ENCODE peak calls at places on chromosomes 16 and 17, in five cellular contexts. One of them, this sample, is unnamed.

GRCh38 chr16:67537270-67537635 is 8.6 kb downstream of the RIPOR1 start:
- DNase-seq in IMR-90: peak; percentile 36
- DNase-seq in GM12878: no peak
- DNase-seq in HCT116: no peak
- DNase-seq in K562: no peak
- DNase-seq in this sample: peak; percentile 71

GRCh38 chr16:83338941-83339340 is 468.8 kb upstream of the HSBP1 start:
- DNase-seq in IMR-90: peak; percentile 37
- DNase-seq in GM12878: no peak
- DNase-seq in HCT116: no peak
- DNase-seq in K562: no peak
- DNase-seq in this sample: no peak

GRCh38 chr16:24754543-24754942 is 25.1 kb downstream of the TNRC6A start:
- DNase-seq in IMR-90: no peak
- DNase-seq in GM12878: no peak
- DNase-seq in HCT116: no peak
- DNase-seq in K562: no peak
- DNase-seq in this sample: no peak

GRCh38 chr17:12979826-12980500 is 37.9 kb downstream of the ELAC2 start:
- DNase-seq in IMR-90: peak; percentile 48
- DNase-seq in GM12878: no peak
- DNase-seq in HCT116: no peak
- DNase-seq in K562: no peak
- DNase-seq in this sample: no peak

GRCh38 chr16:4415538-4416199 is 727 bp downstream of the CORO7 start:
- DNase-seq in IMR-90: no peak
- DNase-seq in GM12878: no peak
- DNase-seq in HCT116: no peak
- DNase-seq in K562: peak; percentile 80
- DNase-seq in this sample: no peak

GRCh38 chr17:75079023-75079373 is 8.8 kb upstream of the SLC16A5 start:
- DNase-seq in IMR-90: no peak
- DNase-seq in GM12878: no peak
- DNase-seq in HCT116: no peak
- DNase-seq in K562: no peak
- DNase-seq in this sample: no peak

GRCh38 chr17:80786887-80787286 is 204.8 kb upstream of the CHMP6 start:
- DNase-seq in IMR-90: no peak
- DNase-seq in GM12878: no peak
- DNase-seq in HCT116: no peak
- DNase-seq in K562: no peak
- DNase-seq in this sample: no peak

GRCh38 chr17:8621585-8621984 is 8.9 kb downstream of the MYH10 start:
- DNase-seq in IMR-90: peak; percentile 59
- DNase-seq in GM12878: no peak
- DNase-seq in HCT116: no peak
- DNase-seq in K562: peak; percentile 11
- DNase-seq in this sample: no peak

GRCh38 chr16:383326-384020 is 1.7 kb upstream of the PGAP6 start:
- DNase-seq in IMR-90: no peak
- DNase-seq in GM12878: peak; percentile 50
- DNase-seq in HCT116: peak; percentile 59
- DNase-seq in K562: no peak
- DNase-seq in this sample: peak; percentile 79

GRCh38 chr17:61805399-61805798 is 57.9 kb downstream of the BRIP1 start:
- DNase-seq in IMR-90: peak; percentile 74
- DNase-seq in GM12878: no peak
- DNase-seq in HCT116: peak; percentile 13
- DNase-seq in K562: no peak
- DNase-seq in this sample: no peak

GRCh38 chr17:5667871-5668270 is 83.6 kb upstream of the NLRP1 start:
- DNase-seq in IMR-90: no peak
- DNase-seq in GM12878: no peak
- DNase-seq in HCT116: peak; percentile 19
- DNase-seq in K562: peak; percentile 5
- DNase-seq in this sample: peak; percentile 47

GRCh38 chr17:75707096-75707720 is 14.1 kb upstream of the ITGB4 start:
- DNase-seq in IMR-90: no peak
- DNase-seq in GM12878: no peak
- DNase-seq in HCT116: peak; percentile 94
- DNase-seq in K562: peak; percentile 20
- DNase-seq in this sample: no peak

GRCh38 chr16:49594706-49595534 is 221.3 kb downstream of the C16orf78 start:
- DNase-seq in IMR-90: no peak
- DNase-seq in GM12878: no peak
- DNase-seq in HCT116: no peak
- DNase-seq in K562: no peak
- DNase-seq in this sample: no peak
- TF ChIP-seq CEBPB in IMR-90: no peak
- TF ChIP-seq CEBPB in GM12878: no peak
- TF ChIP-seq CEBPB in HCT116: no peak
- TF ChIP-seq CEBPB in K562: no peak
- TF ChIP-seq CEBPB in this sample: no peak

GRCh38 chr17:64458756-64459155 is 9.8 kb downstream of the MILR1 start:
- DNase-seq in IMR-90: no peak
- DNase-seq in GM12878: no peak
- DNase-seq in HCT116: no peak
- DNase-seq in K562: no peak
- DNase-seq in this sample: no peak
- H3K9ac ChIP-seq in IMR-90: no peak overlapping the region
- H3K9ac ChIP-seq in GM12878: no peak overlapping the region
- H3K9ac ChIP-seq in HCT116: peak overlapping the region; percentile 7
- H3K9ac ChIP-seq in K562: no peak overlapping the region
- H3K9ac ChIP-seq in this sample: no peak overlapping the region

GRCh38 chr17:48301002-48301401 is 129.0 kb downstream of the SKAP1 start:
- DNase-seq in IMR-90: no peak
- DNase-seq in GM12878: no peak
- DNase-seq in HCT116: no peak
- DNase-seq in K562: no peak
- DNase-seq in this sample: no peak

GRCh38 chr17:48299760-48300159 is 130.3 kb downstream of the SKAP1 start:
- DNase-seq in IMR-90: no peak
- DNase-seq in GM12878: peak; percentile 57
- DNase-seq in HCT116: no peak
- DNase-seq in K562: no peak
- DNase-seq in this sample: no peak

GRCh38 chr17:48296453-48296852 is 133.6 kb downstream of the SKAP1 start:
- DNase-seq in IMR-90: no peak
- DNase-seq in GM12878: no peak
- DNase-seq in HCT116: no peak
- DNase-seq in K562: no peak
- DNase-seq in this sample: no peak

GRCh38 chr17:48294989-48295892 is 134.8 kb downstream of the SKAP1 start:
- DNase-seq in IMR-90: no peak
- DNase-seq in GM12878: peak; percentile 47
- DNase-seq in HCT116: no peak
- DNase-seq in K562: peak; percentile 41
- DNase-seq in this sample: no peak

DNA sequence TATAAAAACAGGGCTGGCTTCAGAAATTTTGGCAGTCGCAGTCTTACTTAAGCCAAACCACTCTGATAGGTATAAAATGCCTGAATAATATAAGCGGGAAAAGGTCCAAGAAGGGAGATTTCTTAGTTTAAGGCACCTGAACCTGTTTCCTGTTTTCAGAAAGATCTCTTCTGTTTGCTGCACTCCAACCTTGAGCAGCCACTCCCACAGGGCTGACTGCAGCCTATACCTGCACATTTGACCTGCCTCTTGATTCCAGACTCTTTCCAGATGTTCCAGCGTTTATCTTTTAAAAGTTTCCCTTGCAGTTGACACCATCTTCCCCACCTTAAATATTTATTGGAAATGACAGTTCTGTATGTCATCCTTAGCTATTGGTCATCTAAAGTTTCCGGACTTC is 132.2 kb downstream of the SKAP1 start:
- DNase-seq in IMR-90: no peak
- DNase-seq in GM12878: no peak
- DNase-seq in HCT116: no peak
- DNase-seq in K562: no peak
- DNase-seq in this sample: no peak
- TF ChIP-seq CEBPB in IMR-90: no peak
- TF ChIP-seq CEBPB in GM12878: no peak
- TF ChIP-seq CEBPB in HCT116: no peak
- TF ChIP-seq CEBPB in K562: no peak
- TF ChIP-seq CEBPB in this sample: no peak

GRCh38 chr16:85170066-85171003 is 58.1 kb upstream of the CIBAR2 start:
- DNase-seq in IMR-90: no peak
- DNase-seq in GM12878: no peak
- DNase-seq in HCT116: no peak
- DNase-seq in K562: no peak
- DNase-seq in this sample: no peak
- H3K9ac ChIP-seq in IMR-90: peak overlapping the region; percentile 84
- H3K9ac ChIP-seq in GM12878: no peak overlapping the region
- H3K9ac ChIP-seq in HCT116: peak overlapping the region; percentile 60
- H3K9ac ChIP-seq in K562: peak overlapping the region; percentile 91
- H3K9ac ChIP-seq in this sample: no peak overlapping the region

This sample was measured in H1.